ENCODE peak calls at places on chromosome 5, in four cellular contexts. G is NCI-H1436 treated with DMSO at 0.1 percent for 48 hours, F is HCT116, S is HFF-Myc. B is an unnamed sample.

GRCh38 chr5:600551-601541 is 11.3 kb upstream of the CEP72 start:
- DNase-seq in F (no peak), G (no peak), S (no peak), B (no peak)

GRCh38 chr5:135367070-135367469 is 32.0 kb downstream of the MACROH2A1 start:
- DNase-seq in G (no peak), S (no peak), F (no peak), B (peak)

GRCh38 chr5:124648902-124649467 is 97.5 kb downstream of the ZNF608 start:
- DNase-seq in F (no peak), S (no peak), G (no peak), B (no peak)

GRCh38 chr5:126777257-126777973 is 479 bp downstream of the LMNB1 start:
- DNase-seq in G (no peak), S (no peak), F (no peak), B (peak)

GRCh38 chr5:36934740-36935356 is 58.3 kb downstream of the NIPBL start:
- DNase-seq in F (no peak), G (no peak), S (no peak), B (no peak)

GRCh38 chr5:31478901-31479300 is 53.0 kb downstream of the DROSHA start:
- DNase-seq in G (no peak), S (no peak), F (no peak), B (no peak)

GRCh38 chr5:86917117-86917579 is 299.4 kb downstream of the COX7C start:
- DNase-seq in G (no peak), F (no peak), S (peak), B (no peak)

GRCh38 chr5:57858905-57859304 is 376.3 kb upstream of the ACTBL2 start:
- DNase-seq in S (no peak), G (no peak), F (no peak), B (no peak)

GRCh38 chr5:16782227-16782626 is 153.9 kb downstream of the MYO10 start:
- DNase-seq in F (no peak), G (no peak), S (no peak), B (no peak)

GRCh38 chr5:139091439-139092156 is 106.6 kb downstream of the SIL1 start:
- DNase-seq in F (no peak), G (no peak), S (no peak), B (no peak)

GRCh38 chr5:89537800-89538199 is 654.8 kb upstream of the MEF2C start:
- DNase-seq in S (no peak), G (no peak), F (no peak), B (no peak)

GRCh38 chr5:42583322-42583721 is 160.1 kb downstream of the GHR start:
- DNase-seq in S (peak), G (no peak), F (peak), B (no peak)

GRCh38 chr5:125148706-125149105 is 402.3 kb upstream of the ZNF608 start:
- DNase-seq in G (no peak), F (no peak), S (no peak), B (no peak)

GRCh38 chr5:98816574-98817222 is 43.2 kb downstream of the RGMB start:
- DNase-seq in S (no peak), F (no peak), G (no peak), B (no peak)

GRCh38 chr5:146645382-146645781 is 129.4 kb upstream of the GPR151 start:
- DNase-seq in F (no peak), S (no peak), G (no peak), B (no peak)

GRCh38 chr5:75511435-75512382 is at the start of the genes CERT1 and POLK:
- DNase-seq in F (peak), G (peak), S (peak), B (peak)

GRCh38 chr5:3385874-3386536 is 209.6 kb upstream of the IRX1 start:
- DNase-seq in G (no peak), S (no peak), F (no peak), B (no peak)

GRCh38 chr5:137264041-137264440 is 235.1 kb downstream of the SPOCK1 start:
- DNase-seq in F (no peak), S (no peak), G (no peak), B (no peak)

GRCh38 chr5:41246376-41246775 is 33.0 kb upstream of the C6 start:
- DNase-seq in F (peak), S (peak), G (no peak), B (peak)

GRCh38 chr5:132486318-132487094 is 4.1 kb downstream of the IRF1 start:
- DNase-seq in G (no peak), S (no peak), F (no peak), B (no peak)